ENCODE peak calls at places on chromosome 11, in ten cellular contexts. U is AG04449, E is epithelial cell of esophagus, Z is brain microvascular endothelial cell, R is cardiac muscle cell, V is transverse colon, O is A549, T is fibroblast of mammary gland, F is heart left ventricle, S is stomach. D is an unnamed sample.

GRCh38 chr11:11816511-11817319 is 25.1 kb upstream of the USP47 start:
- DNase-seq in U (no peak), E (peak), Z (no peak), R (peak), V (no peak), O (no peak), T (peak), F (no peak), S (no peak), D (no peak)

GRCh38 chr11:2271077-2271326 is 614 bp upstream of the ASCL2 start:
- DNase-seq in U (no peak), E (peak), Z (no peak), R (no peak), V (peak), O (no peak), T (no peak), F (no peak), S (peak), D (peak)

GRCh38 chr11:12961615-12962014 is 47.5 kb upstream of the RASSF10 start:
- DNase-seq in U (no peak), E (no peak), Z (no peak), R (peak), V (no peak), O (peak), T (peak), F (no peak), S (no peak), D (no peak)

GRCh38 chr11:6542727-6543126 is 45.6 kb downstream of the DNHD1 start:
- DNase-seq in U (no peak), E (no peak), Z (no peak), R (no peak), V (no peak), O (no peak), T (no peak), F (no peak), S (no peak), D (no peak)

GRCh38 chr11:68140496-68141246 is 19.5 kb upstream of the CHKA start:
- DNase-seq in U (no peak), E (no peak), Z (no peak), R (no peak), V (no peak), O (no peak), T (no peak), F (no peak), S (peak), D (no peak)

GRCh38 chr11:1714908-1715885 is 18.2 kb downstream of the KRTAP5-6 start:
- DNase-seq in U (no peak), E (no peak), Z (no peak), R (no peak), V (no peak), O (no peak), T (no peak), F (peak), S (no peak), D (no peak)

GRCh38 chr11:86669424-86669823 is 3.0 kb downstream of the ME3 start:
- DNase-seq in U (no peak), E (no peak), Z (no peak), R (no peak), V (no peak), O (no peak), T (no peak), F (no peak), S (no peak), D (no peak)

GRCh38 chr11:96314326-96315050 is 28.5 kb downstream of the MAML2 start:
- DNase-seq in U (no peak), E (peak), Z (peak), R (peak), V (peak), O (peak), T (no peak), F (peak), S (no peak), D (peak)

GRCh38 chr11:46361283-46362145 is 14.3 kb downstream of the DGKZ start:
- DNase-seq in U (no peak), E (no peak), Z (peak), R (peak), V (peak), O (no peak), T (peak), F (peak), S (no peak), D (peak)

GRCh38 chr11:746289-747175 is 732 bp upstream of the TALDO1 start:
- DNase-seq in U (no peak), E (peak), Z (no peak), R (no peak), V (no peak), O (peak), T (peak), F (no peak), S (no peak), D (peak)

GRCh38 chr11:67013511-67014045 is 9.4 kb upstream of the SYT12 start:
- DNase-seq in U (no peak), E (no peak), Z (no peak), R (no peak), V (no peak), O (no peak), T (no peak), F (no peak), S (no peak), D (no peak)

GRCh38 chr11:96167233-96167632 is 175.8 kb downstream of the MAML2 start:
- DNase-seq in U (no peak), E (no peak), Z (no peak), R (no peak), V (no peak), O (no peak), T (no peak), F (no peak), S (no peak), D (no peak)

GRCh38 chr11:2588809-2589537 is 110.8 kb downstream of the KCNQ1OT1 start:
- DNase-seq in U (no peak), E (no peak), Z (no peak), R (no peak), V (peak), O (no peak), T (no peak), F (peak), S (no peak), D (no peak)

GRCh38 chr11:69512136-69512535 is 30.7 kb downstream of the LINC01488 start:
- DNase-seq in U (no peak), E (no peak), Z (no peak), R (no peak), V (no peak), O (no peak), T (no peak), F (no peak), S (no peak), D (no peak)

GRCh38 chr11:13007702-13008435 is 1.2 kb upstream of the RASSF10 start:
- DNase-seq in U (no peak), E (peak), Z (no peak), R (no peak), V (no peak), O (peak), T (no peak), F (no peak), S (peak), D (no peak)

GRCh38 chr11:1165256-1166041 is 7.7 kb downstream of the MUC5AC start:
- DNase-seq in U (no peak), E (no peak), Z (no peak), R (no peak), V (peak), O (no peak), T (no peak), F (no peak), S (peak), D (no peak)

GRCh38 chr11:104372111-104372510 is 208.2 kb upstream of the PDGFD start:
- DNase-seq in U (no peak), E (no peak), Z (no peak), R (no peak), V (no peak), O (no peak), T (no peak), F (no peak), S (no peak), D (no peak)

GRCh38 chr11:36131719-36132349 is 157.4 kb downstream of the COMMD9 start:
- DNase-seq in U (no peak), E (peak), Z (peak), R (peak), V (peak), O (peak), T (peak), F (peak), S (peak), D (peak)

GRCh38 chr11:11583801-11584445 is 37.9 kb downstream of the GALNT18 start:
- DNase-seq in U (no peak), E (no peak), Z (no peak), R (peak), V (no peak), O (no peak), T (no peak), F (no peak), S (no peak), D (no peak)

DNA sequence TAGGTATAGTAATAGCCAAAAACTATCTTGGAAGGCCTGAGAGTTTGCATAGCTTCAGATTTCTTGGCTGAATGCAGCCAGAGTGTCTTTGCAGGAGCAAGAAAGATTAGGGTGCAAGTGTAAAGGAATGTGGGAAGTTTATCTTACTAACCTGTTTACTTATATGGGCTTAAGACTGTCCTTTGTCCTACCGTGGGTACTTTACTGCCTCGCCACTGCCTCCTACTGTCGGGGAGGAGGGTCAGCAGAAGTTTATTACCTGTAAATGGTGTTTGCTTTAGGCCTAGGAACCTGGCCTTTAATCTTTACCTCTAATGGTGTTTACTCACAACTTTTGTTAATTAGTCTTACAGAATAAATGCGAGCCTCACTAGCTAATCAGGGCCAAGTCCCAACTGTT is 633.8 kb downstream of the DLG2 start:
- DNase-seq in U (no peak), E (peak), Z (no peak), R (no peak), V (peak), O (peak), T (peak), F (no peak), S (no peak), D (peak)
- TF ChIP-seq CTCF in U (peak), E (peak), Z (peak), R (no peak), V (no peak), O (no peak), T (peak), F (no peak), S (no peak), D (no peak)

DNA sequence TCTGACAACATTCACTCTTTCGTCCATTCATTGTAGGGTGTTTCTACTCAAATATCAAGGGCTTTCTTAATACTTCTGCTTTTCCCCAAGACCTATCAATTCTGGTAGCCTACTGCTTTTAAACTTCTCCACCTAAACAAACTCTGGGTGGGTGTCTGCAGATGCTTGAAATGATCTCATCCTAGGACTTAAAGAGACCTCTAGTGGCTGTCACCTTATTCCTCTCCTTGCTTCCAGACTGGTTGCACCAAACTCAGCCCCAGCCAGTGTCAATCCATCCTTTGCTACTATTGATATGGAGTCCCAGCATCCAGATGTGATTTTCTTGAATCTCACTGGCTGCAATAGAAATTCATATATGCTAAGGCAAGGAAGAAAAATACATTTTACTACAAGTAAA is 274.7 kb downstream of the NXPE2 start:
- DNase-seq in U (no peak), E (no peak), Z (no peak), R (no peak), V (no peak), O (peak), T (no peak), F (no peak), S (no peak), D (no peak)
- TF ChIP-seq CTCF in U (no peak), E (no peak), Z (no peak), R (no peak), V (no peak), O (no peak), T (no peak), F (peak), S (no peak), D (no peak)

GRCh38 chr11:60942970-60943565 is 8.9 kb downstream of the SLC15A3 start:
- DNase-seq in U (no peak), E (peak), Z (no peak), R (no peak), V (peak), O (no peak), T (no peak), F (no peak), S (peak), D (no peak)
- TF ChIP-seq CTCF in U (no peak), E (no peak), Z (no peak), R (no peak), V (no peak), O (no peak), T (no peak), F (no peak), S (no peak), D (no peak)

DNA sequence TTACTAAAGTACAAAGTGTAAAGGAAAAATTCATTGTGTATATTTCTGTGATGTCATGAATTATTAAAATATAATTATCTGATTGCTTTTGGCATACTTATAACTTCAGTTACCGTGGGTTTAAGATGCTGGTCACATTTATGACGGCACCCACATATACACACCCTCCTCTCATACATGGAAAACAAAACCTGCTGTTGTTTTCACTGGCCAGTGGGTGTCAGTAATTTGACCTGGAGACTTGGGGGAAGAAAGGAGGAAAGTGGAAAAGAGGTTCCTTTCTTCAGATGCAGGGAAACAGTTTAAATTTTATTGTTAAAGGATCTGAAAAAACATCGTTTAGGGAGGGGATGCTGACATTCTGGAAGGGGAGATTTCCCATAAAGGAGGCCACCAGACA is 742 bp upstream of the BBOX1 start:
- DNase-seq in U (no peak), E (no peak), Z (no peak), R (no peak), V (no peak), O (no peak), T (no peak), F (no peak), S (no peak), D (no peak)
- TF ChIP-seq CTCF in U (no peak), E (peak), Z (peak), R (no peak), V (no peak), O (no peak), T (no peak), F (no peak), S (no peak), D (no peak)

GRCh38 chr11:130908061-130908460 is 8.2 kb downstream of the SNX19 start:
- DNase-seq in U (no peak), E (no peak), Z (no peak), R (no peak), V (no peak), O (no peak), T (no peak), F (no peak), S (no peak), D (no peak)
- TF ChIP-seq CTCF in U (no peak), E (no peak), Z (no peak), R (no peak), V (no peak), O (no peak), T (no peak), F (no peak), S (no peak), D (no peak)

DNA sequence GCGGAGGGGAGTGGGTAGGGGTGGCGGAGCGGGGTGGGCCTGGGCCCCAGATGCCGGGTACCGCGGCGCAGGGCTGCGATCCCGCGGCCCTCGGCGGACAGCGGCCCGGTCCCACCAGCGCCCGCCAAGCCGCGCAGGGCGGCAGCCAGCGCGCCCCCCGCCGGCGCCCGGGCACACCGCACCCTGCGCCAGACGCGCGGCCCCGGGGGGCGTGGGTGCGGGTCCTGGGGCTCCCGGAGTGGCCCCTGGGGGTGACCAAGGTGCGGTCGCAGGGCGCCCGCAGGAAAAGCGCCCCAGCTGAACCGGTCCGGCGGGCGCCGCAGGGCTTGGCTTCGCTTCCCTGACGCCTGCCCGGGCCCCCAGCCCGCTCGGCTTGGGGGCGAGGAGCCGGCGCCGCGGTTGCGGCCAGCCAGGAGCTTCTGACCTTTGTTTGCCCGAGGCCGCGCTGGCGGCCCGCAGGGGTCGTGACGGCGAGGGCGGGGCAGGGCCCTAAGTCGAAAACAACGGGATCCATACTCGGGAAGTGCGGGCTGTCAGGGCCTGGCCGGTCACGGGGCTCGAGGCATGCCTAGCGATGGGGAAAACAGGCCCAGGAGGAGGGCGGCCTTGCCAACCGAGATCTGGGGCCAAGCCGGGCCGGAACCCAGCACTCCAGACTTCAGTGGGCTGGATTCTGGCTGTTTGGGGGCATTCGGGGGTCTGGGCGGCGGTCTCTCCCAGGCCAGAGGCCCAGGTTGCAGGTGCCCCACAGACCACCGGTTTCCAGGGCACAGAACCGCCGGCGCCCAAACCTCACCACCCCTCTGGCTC is 581 bp upstream of the AP5B1 start:
- DNase-seq in U (no peak), E (no peak), Z (no peak), R (peak), V (peak), O (no peak), T (no peak), F (no peak), S (no peak), D (no peak)
- TF ChIP-seq CTCF in U (no peak), E (no peak), Z (no peak), R (no peak), V (no peak), O (peak), T (no peak), F (peak), S (no peak), D (peak)